ENCODE peak calls at places on chromosomes 2 and 18, in four cellular contexts. One of them, this sample, is unnamed.

GRCh38 chr2:47070920-47071824 is 83.9 kb downstream of the STPG4 start:
- DNase-seq in fibroblast of mammary gland: peak; percentile 95
- DNase-seq in GM06990: peak; percentile 57
- DNase-seq in fibroblast of lung: peak; percentile 97
- DNase-seq in this sample: no peak

GRCh38 chr2:198945496-198945895 is 512.2 kb downstream of the SATB2 start:
- DNase-seq in fibroblast of mammary gland: no peak
- DNase-seq in GM06990: no peak
- DNase-seq in fibroblast of lung: no peak
- DNase-seq in this sample: no peak

GRCh38 chr2:9178905-9179571 is 27.6 kb upstream of the ASAP2 start:
- DNase-seq in fibroblast of mammary gland: peak; percentile 93
- DNase-seq in GM06990: peak; percentile 28
- DNase-seq in fibroblast of lung: peak; percentile 92
- DNase-seq in this sample: peak; percentile 70

GRCh38 chr2:163191372-163191771 is 352.8 kb upstream of the KCNH7 start:
- DNase-seq in fibroblast of mammary gland: peak; percentile 71
- DNase-seq in GM06990: no peak
- DNase-seq in fibroblast of lung: peak; percentile 42
- DNase-seq in this sample: no peak

GRCh38 chr18:36354989-36355388 is 57.5 kb downstream of the FHOD3 start:
- DNase-seq in fibroblast of mammary gland: peak; percentile 95
- DNase-seq in GM06990: no peak
- DNase-seq in fibroblast of lung: peak; percentile 78
- DNase-seq in this sample: peak; percentile 43

GRCh38 chr2:53519925-53520629 is 247.5 kb upstream of the CHAC2 start:
- DNase-seq in fibroblast of mammary gland: no peak
- DNase-seq in GM06990: no peak
- DNase-seq in fibroblast of lung: peak; percentile 27
- DNase-seq in this sample: no peak

GRCh38 chr18:7666195-7666776 is 99.2 kb downstream of the PTPRM start:
- DNase-seq in fibroblast of mammary gland: no peak
- DNase-seq in GM06990: no peak
- DNase-seq in fibroblast of lung: no peak
- DNase-seq in this sample: no peak

GRCh38 chr18:48975817-48976649 is 25.3 kb upstream of the SMAD7 start:
- DNase-seq in fibroblast of mammary gland: no peak
- DNase-seq in GM06990: peak; percentile 54
- DNase-seq in fibroblast of lung: peak; percentile 66
- DNase-seq in this sample: no peak

GRCh38 chr2:227377461-227378351 is 1.4 kb downstream of the TM4SF20 start:
- DNase-seq in fibroblast of mammary gland: no peak
- DNase-seq in GM06990: no peak
- DNase-seq in fibroblast of lung: no peak
- DNase-seq in this sample: no peak

GRCh38 chr2:120253021-120253882 is 600 bp downstream of the RALB start:
- DNase-seq in fibroblast of mammary gland: peak; percentile 83
- DNase-seq in GM06990: no peak
- DNase-seq in fibroblast of lung: peak; percentile 77
- DNase-seq in this sample: peak; percentile 53

GRCh38 chr2:112790305-112790704 is 6.0 kb upstream of the IL1A start:
- DNase-seq in fibroblast of mammary gland: no peak
- DNase-seq in GM06990: no peak
- DNase-seq in fibroblast of lung: no peak
- DNase-seq in this sample: no peak

GRCh38 chr18:55778731-55779460 is 190.9 kb upstream of the TCF4 start:
- DNase-seq in fibroblast of mammary gland: no peak
- DNase-seq in GM06990: peak; percentile 16
- DNase-seq in fibroblast of lung: peak; percentile 18
- DNase-seq in this sample: no peak

GRCh38 chr2:6644261-6644660 is 221.4 kb downstream of the CMPK2 start:
- DNase-seq in fibroblast of mammary gland: no peak
- DNase-seq in GM06990: no peak
- DNase-seq in fibroblast of lung: no peak
- DNase-seq in this sample: no peak

GRCh38 chr2:200781626-200782025 is 30.1 kb upstream of the BZW1 start:
- DNase-seq in fibroblast of mammary gland: no peak
- DNase-seq in GM06990: no peak
- DNase-seq in fibroblast of lung: no peak
- DNase-seq in this sample: no peak

GRCh38 chr2:177756346-177756745 is 316.2 kb downstream of the PDE11A start:
- DNase-seq in fibroblast of mammary gland: no peak
- DNase-seq in GM06990: no peak
- DNase-seq in fibroblast of lung: no peak
- DNase-seq in this sample: no peak
- TF ChIP-seq CTCF in fibroblast of mammary gland: no peak
- TF ChIP-seq CTCF in GM06990: no peak
- TF ChIP-seq CTCF in fibroblast of lung: no peak
- TF ChIP-seq CTCF in this sample: no peak

DNA sequence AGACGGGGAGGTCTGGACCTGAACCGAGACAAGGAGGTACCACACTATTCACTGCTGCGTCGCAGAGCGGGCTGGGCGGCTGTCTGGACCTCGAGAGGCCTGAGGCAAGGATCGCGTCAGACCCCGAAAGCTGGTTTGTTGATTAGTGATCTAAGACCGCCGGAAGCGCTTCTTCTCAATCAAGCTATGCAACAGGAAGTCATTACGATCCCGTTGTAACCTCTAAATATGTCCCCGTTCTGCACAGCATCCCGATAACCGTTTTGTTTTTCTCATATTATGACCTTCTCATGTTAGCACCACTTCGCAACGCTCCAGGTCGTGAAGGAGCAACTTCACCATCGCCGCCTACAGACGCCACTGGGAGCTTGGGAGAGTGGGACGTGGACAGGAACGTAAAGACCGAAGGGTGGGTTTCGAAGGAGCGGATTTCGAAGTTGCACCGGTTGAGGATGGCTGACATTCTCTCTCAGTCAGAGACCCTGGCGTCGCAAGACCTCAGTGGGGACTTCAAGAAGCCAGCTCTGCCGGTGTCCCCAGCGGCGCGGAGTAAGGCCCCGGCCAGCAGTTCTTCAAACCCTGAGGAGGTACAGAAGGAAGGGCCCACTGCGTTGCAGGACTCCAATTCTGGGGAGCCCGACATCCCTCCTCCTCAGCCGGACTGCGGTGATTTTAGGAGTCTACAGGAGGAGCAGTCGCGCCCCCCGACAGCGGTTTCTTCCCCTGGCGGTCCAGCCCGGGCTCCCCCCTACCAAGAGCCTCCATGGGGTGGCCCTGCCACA is at the start of the genes SLC4A1AP and SUPT7L:
- DNase-seq in fibroblast of mammary gland: peak; percentile 89
- DNase-seq in GM06990: peak; percentile 88
- DNase-seq in fibroblast of lung: peak; percentile 87
- DNase-seq in this sample: peak; percentile 69
- TF ChIP-seq CTCF in fibroblast of mammary gland: no peak
- TF ChIP-seq CTCF in GM06990: no peak
- TF ChIP-seq CTCF in fibroblast of lung: no peak
- TF ChIP-seq CTCF in this sample: peak; percentile 3

DNA sequence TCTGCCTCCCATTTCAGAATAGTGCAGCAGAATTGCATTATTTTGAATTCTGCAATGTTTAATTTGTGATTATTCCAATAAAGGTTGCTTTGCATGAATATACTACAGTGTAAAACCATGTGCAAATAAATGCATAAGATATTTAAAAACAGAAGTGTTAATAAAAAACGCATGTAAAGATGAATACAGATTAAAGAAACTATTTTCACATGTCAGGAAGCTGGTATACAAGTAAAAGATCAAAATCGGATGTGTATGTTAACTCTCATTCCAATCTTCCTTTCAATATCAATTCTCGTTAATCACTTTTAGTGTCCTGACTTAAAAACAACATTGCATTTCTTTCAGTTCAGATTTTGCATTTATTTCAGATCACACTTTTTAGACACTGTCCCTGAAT is 3.1 kb downstream of the MCEE start:
- DNase-seq in fibroblast of mammary gland: no peak
- DNase-seq in GM06990: no peak
- DNase-seq in fibroblast of lung: no peak
- DNase-seq in this sample: no peak
- TF ChIP-seq CTCF in fibroblast of mammary gland: no peak
- TF ChIP-seq CTCF in GM06990: no peak
- TF ChIP-seq CTCF in fibroblast of lung: no peak
- TF ChIP-seq CTCF in this sample: no peak

DNA sequence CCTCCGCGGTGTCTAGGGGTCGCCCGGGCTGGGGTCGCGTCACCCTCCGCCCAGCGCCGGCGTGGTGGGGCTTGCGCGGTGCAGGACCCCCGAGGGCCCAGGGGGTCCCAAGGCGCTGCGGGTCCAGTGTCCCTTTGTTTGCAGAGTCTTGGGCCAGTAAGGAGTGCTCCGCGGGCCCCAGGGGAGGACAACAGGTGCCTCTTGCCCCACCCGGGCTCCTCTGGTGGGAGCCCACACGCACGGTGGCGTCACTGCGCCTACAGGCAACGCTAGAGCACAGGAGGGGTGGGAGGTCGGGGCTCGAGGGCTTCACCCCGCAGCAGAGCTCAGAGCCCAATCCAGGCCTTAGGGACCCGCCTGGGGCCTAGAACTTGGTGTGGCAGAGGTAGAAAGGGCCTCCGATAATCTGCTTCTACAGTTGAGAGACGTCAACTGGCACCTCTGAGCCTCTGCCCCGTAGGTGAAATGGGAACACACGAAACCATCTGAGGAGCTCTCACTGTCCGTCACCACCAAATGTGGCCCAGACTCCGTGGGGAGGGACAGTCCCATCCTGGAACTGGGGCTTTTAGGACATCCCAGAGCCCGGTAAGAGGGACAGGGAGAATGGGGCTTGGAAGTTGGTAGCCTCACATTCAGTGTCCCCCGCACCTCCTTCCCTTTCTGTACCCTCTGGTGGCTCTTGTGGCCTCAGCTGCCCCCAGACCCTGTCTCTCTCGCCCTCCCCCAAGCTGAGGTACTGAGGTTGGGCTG is 1.4 kb downstream of the ARID5A start:
- DNase-seq in fibroblast of mammary gland: no peak
- DNase-seq in GM06990: peak; percentile 58
- DNase-seq in fibroblast of lung: no peak
- DNase-seq in this sample: no peak
- TF ChIP-seq CTCF in fibroblast of mammary gland: no peak
- TF ChIP-seq CTCF in GM06990: no peak
- TF ChIP-seq CTCF in fibroblast of lung: no peak
- TF ChIP-seq CTCF in this sample: no peak

GRCh38 chr2:36545871-36546416 is 52.0 kb downstream of the FEZ2 start:
- DNase-seq in fibroblast of mammary gland: no peak
- DNase-seq in GM06990: no peak
- DNase-seq in fibroblast of lung: peak; percentile 52
- DNase-seq in this sample: no peak
- TF ChIP-seq CTCF in fibroblast of mammary gland: peak; percentile 25
- TF ChIP-seq CTCF in GM06990: no peak
- TF ChIP-seq CTCF in fibroblast of lung: no peak
- TF ChIP-seq CTCF in this sample: peak; percentile 7

This sample was measured in AG09319.